ENCODE peak calls at places on chromosomes 11 and 22, in six cellular contexts. One of them, this sample, is unnamed.

GRCh38 chr11:119794141-119794665 is 65.2 kb upstream of the NECTIN1 start:
- DNase-seq in neuronal stem cell: no peak
- DNase-seq in mesendoderm: no peak
- DNase-seq in IMR-90: no peak
- DNase-seq in H9: no peak
- DNase-seq in trophoblast cell: no peak
- DNase-seq in this sample: no peak

GRCh38 chr11:35167451-35167954 is 28.5 kb downstream of the CD44 start:
- DNase-seq in neuronal stem cell: no peak
- DNase-seq in mesendoderm: no peak
- DNase-seq in IMR-90: no peak
- DNase-seq in H9: no peak
- DNase-seq in trophoblast cell: no peak
- DNase-seq in this sample: no peak

GRCh38 chr11:92828576-92828975 is 140.9 kb upstream of the MTNR1B start:
- DNase-seq in neuronal stem cell: peak; percentile 17
- DNase-seq in mesendoderm: peak; percentile 51
- DNase-seq in IMR-90: no peak
- DNase-seq in H9: no peak
- DNase-seq in trophoblast cell: no peak
- DNase-seq in this sample: no peak

GRCh38 chr11:127098684-127099083 is 98.1 kb upstream of the KIRREL3 start:
- DNase-seq in neuronal stem cell: peak; percentile 27
- DNase-seq in mesendoderm: peak; percentile 54
- DNase-seq in IMR-90: no peak
- DNase-seq in H9: peak; percentile 49
- DNase-seq in trophoblast cell: no peak
- DNase-seq in this sample: no peak

GRCh38 chr22:48167238-48167637 is 1404.8 kb downstream of the TBC1D22A start:
- DNase-seq in neuronal stem cell: peak; percentile 36
- DNase-seq in mesendoderm: peak; percentile 22
- DNase-seq in IMR-90: no peak
- DNase-seq in H9: peak; percentile 20
- DNase-seq in trophoblast cell: no peak
- DNase-seq in this sample: no peak

GRCh38 chr11:75786101-75786736 is 17.6 kb downstream of the DGAT2 start:
- DNase-seq in neuronal stem cell: no peak
- DNase-seq in mesendoderm: no peak
- DNase-seq in IMR-90: no peak
- DNase-seq in H9: no peak
- DNase-seq in trophoblast cell: no peak
- DNase-seq in this sample: no peak

GRCh38 chr11:127454856-127455255 is 454.3 kb upstream of the KIRREL3 start:
- DNase-seq in neuronal stem cell: no peak
- DNase-seq in mesendoderm: peak; percentile 23
- DNase-seq in IMR-90: no peak
- DNase-seq in H9: no peak
- DNase-seq in trophoblast cell: no peak
- DNase-seq in this sample: no peak

GRCh38 chr11:73570415-73571114 is 27.3 kb downstream of the FAM168A start:
- DNase-seq in neuronal stem cell: no peak
- DNase-seq in mesendoderm: no peak
- DNase-seq in IMR-90: peak; percentile 72
- DNase-seq in H9: no peak
- DNase-seq in trophoblast cell: no peak
- DNase-seq in this sample: peak; percentile 11

GRCh38 chr22:37274380-37274862 is 7.9 kb upstream of the CYTH4 start:
- DNase-seq in neuronal stem cell: no peak
- DNase-seq in mesendoderm: no peak
- DNase-seq in IMR-90: no peak
- DNase-seq in H9: no peak
- DNase-seq in trophoblast cell: peak; percentile 17
- DNase-seq in this sample: no peak

GRCh38 chr11:94740975-94741707 is 27.0 kb upstream of the AMOTL1 start:
- DNase-seq in neuronal stem cell: peak; percentile 49
- DNase-seq in mesendoderm: peak; percentile 94
- DNase-seq in IMR-90: peak; percentile 69
- DNase-seq in H9: peak; percentile 47
- DNase-seq in trophoblast cell: peak; percentile 72
- DNase-seq in this sample: peak; percentile 77

GRCh38 chr11:106236295-106236694 is 158.8 kb downstream of the AASDHPPT start:
- DNase-seq in neuronal stem cell: no peak
- DNase-seq in mesendoderm: peak; percentile 51
- DNase-seq in IMR-90: no peak
- DNase-seq in H9: no peak
- DNase-seq in trophoblast cell: no peak
- DNase-seq in this sample: no peak

GRCh38 chr11:76669901-76670474 is 559 bp downstream of the LRRC32 start:
- DNase-seq in neuronal stem cell: no peak
- DNase-seq in mesendoderm: no peak
- DNase-seq in IMR-90: peak; percentile 88
- DNase-seq in H9: no peak
- DNase-seq in trophoblast cell: peak; percentile 75
- DNase-seq in this sample: peak; percentile 80

GRCh38 chr11:67302571-67303131 is 679 bp upstream of the SSH3 start:
- DNase-seq in neuronal stem cell: no peak
- DNase-seq in mesendoderm: peak; percentile 80
- DNase-seq in IMR-90: peak; percentile 10
- DNase-seq in H9: peak; percentile 85
- DNase-seq in trophoblast cell: peak; percentile 87
- DNase-seq in this sample: peak; percentile 64

GRCh38 chr11:107577312-107577711 is 11.8 kb upstream of the ALKBH8 start:
- DNase-seq in neuronal stem cell: no peak
- DNase-seq in mesendoderm: no peak
- DNase-seq in IMR-90: no peak
- DNase-seq in H9: no peak
- DNase-seq in trophoblast cell: no peak
- DNase-seq in this sample: no peak

GRCh38 chr11:19380375-19380774 is 139.6 kb upstream of the E2F8 start:
- DNase-seq in neuronal stem cell: no peak
- DNase-seq in mesendoderm: peak; percentile 14
- DNase-seq in IMR-90: peak; percentile 97
- DNase-seq in H9: no peak
- DNase-seq in trophoblast cell: peak; percentile 48
- DNase-seq in this sample: peak; percentile 95

GRCh38 chr11:94813436-94813720 is 45.2 kb downstream of the AMOTL1 start:
- DNase-seq in neuronal stem cell: no peak
- DNase-seq in mesendoderm: peak; percentile 37
- DNase-seq in IMR-90: no peak
- DNase-seq in H9: no peak
- DNase-seq in trophoblast cell: no peak
- DNase-seq in this sample: no peak

GRCh38 chr22:21697866-21698265 is 32.1 kb downstream of the PPIL2 start:
- DNase-seq in neuronal stem cell: no peak
- DNase-seq in mesendoderm: no peak
- DNase-seq in IMR-90: peak; percentile 82
- DNase-seq in H9: no peak
- DNase-seq in trophoblast cell: no peak
- DNase-seq in this sample: peak; percentile 62

GRCh38 chr11:70799386-70799785 is 401.1 kb downstream of the CTTN start:
- DNase-seq in neuronal stem cell: no peak
- DNase-seq in mesendoderm: no peak
- DNase-seq in IMR-90: peak; percentile 63
- DNase-seq in H9: no peak
- DNase-seq in trophoblast cell: no peak
- DNase-seq in this sample: no peak

GRCh38 chr11:12585861-12586260 is 88.4 kb upstream of the TEAD1 start:
- DNase-seq in neuronal stem cell: no peak
- DNase-seq in mesendoderm: no peak
- DNase-seq in IMR-90: no peak
- DNase-seq in H9: no peak
- DNase-seq in trophoblast cell: no peak
- DNase-seq in this sample: no peak

GRCh38 chr22:36055376-36056310 is 27.0 kb upstream of the RBFOX2 start:
- DNase-seq in neuronal stem cell: no peak
- DNase-seq in mesendoderm: no peak
- DNase-seq in IMR-90: peak; percentile 42
- DNase-seq in H9: no peak
- DNase-seq in trophoblast cell: peak; percentile 27
- DNase-seq in this sample: no peak

GRCh38 chr11:1126491-1126926 is 31.2 kb upstream of the MUC5AC start:
- DNase-seq in neuronal stem cell: no peak
- DNase-seq in mesendoderm: no peak
- DNase-seq in IMR-90: no peak
- DNase-seq in H9: peak; percentile 16
- DNase-seq in trophoblast cell: no peak
- DNase-seq in this sample: no peak

GRCh38 chr11:67391304-67392181 is at the start of gene RAD9A:
- DNase-seq in neuronal stem cell: peak; percentile 93
- DNase-seq in mesendoderm: peak; percentile 97
- DNase-seq in IMR-90: peak; percentile 91
- DNase-seq in H9: peak; percentile 96
- DNase-seq in trophoblast cell: peak; percentile 96
- DNase-seq in this sample: peak; percentile 95

GRCh38 chr11:133835258-133836075 is 9.8 kb downstream of the SPATA19 start:
- DNase-seq in neuronal stem cell: peak; percentile 78
- DNase-seq in mesendoderm: peak; percentile 91
- DNase-seq in IMR-90: peak; percentile 4
- DNase-seq in H9: peak; percentile 82
- DNase-seq in trophoblast cell: peak; percentile 68
- DNase-seq in this sample: peak; percentile 8

GRCh38 chr11:76903325-76903724 is 42.6 kb downstream of the ACER3 start:
- DNase-seq in neuronal stem cell: no peak
- DNase-seq in mesendoderm: peak; percentile 93
- DNase-seq in IMR-90: no peak
- DNase-seq in H9: peak; percentile 68
- DNase-seq in trophoblast cell: peak; percentile 65
- DNase-seq in this sample: no peak

GRCh38 chr11:131744847-131745246 is 374.4 kb downstream of the NTM start:
- DNase-seq in neuronal stem cell: no peak
- DNase-seq in mesendoderm: no peak
- DNase-seq in IMR-90: peak; percentile 97
- DNase-seq in H9: no peak
- DNase-seq in trophoblast cell: no peak
- DNase-seq in this sample: peak; percentile 89

GRCh38 chr11:109026891-109027489 is 362.1 kb downstream of the DDX10 start:
- DNase-seq in neuronal stem cell: no peak
- DNase-seq in mesendoderm: no peak
- DNase-seq in IMR-90: peak; percentile 66
- DNase-seq in H9: no peak
- DNase-seq in trophoblast cell: peak; percentile 20
- DNase-seq in this sample: no peak

GRCh38 chr22:30564766-30565118 is 9.7 kb downstream of the GAL3ST1 start:
- DNase-seq in neuronal stem cell: no peak
- DNase-seq in mesendoderm: no peak
- DNase-seq in IMR-90: no peak
- DNase-seq in H9: peak; percentile 52
- DNase-seq in trophoblast cell: no peak
- DNase-seq in this sample: no peak

GRCh38 chr11:67247946-67248550 is 18.2 kb upstream of the GRK2 start:
- DNase-seq in neuronal stem cell: no peak
- DNase-seq in mesendoderm: no peak
- DNase-seq in IMR-90: no peak
- DNase-seq in H9: no peak
- DNase-seq in trophoblast cell: peak; percentile 94
- DNase-seq in this sample: no peak

GRCh38 chr11:127962416-127962815 is 624.9 kb downstream of the ETS1 start:
- DNase-seq in neuronal stem cell: no peak
- DNase-seq in mesendoderm: no peak
- DNase-seq in IMR-90: no peak
- DNase-seq in H9: no peak
- DNase-seq in trophoblast cell: no peak
- DNase-seq in this sample: no peak

GRCh38 chr22:22943521-22944267 is 56.1 kb downstream of the IGLL5 start:
- DNase-seq in neuronal stem cell: no peak
- DNase-seq in mesendoderm: no peak
- DNase-seq in IMR-90: no peak
- DNase-seq in H9: peak; percentile 33
- DNase-seq in trophoblast cell: no peak
- DNase-seq in this sample: no peak

GRCh38 chr22:22210375-22210774 is 34.2 kb upstream of the VPREB1 start:
- DNase-seq in neuronal stem cell: no peak
- DNase-seq in mesendoderm: no peak
- DNase-seq in IMR-90: peak; percentile 85
- DNase-seq in H9: no peak
- DNase-seq in trophoblast cell: no peak
- DNase-seq in this sample: no peak

GRCh38 chr11:28003615-28004014 is 104.3 kb downstream of the KIF18A start:
- DNase-seq in neuronal stem cell: no peak
- DNase-seq in mesendoderm: no peak
- DNase-seq in IMR-90: no peak
- DNase-seq in H9: no peak
- DNase-seq in trophoblast cell: no peak
- DNase-seq in this sample: no peak

GRCh38 chr11:66862559-66863037 is 5.7 kb downstream of the LRFN4 start:
- DNase-seq in neuronal stem cell: no peak
- DNase-seq in mesendoderm: no peak
- DNase-seq in IMR-90: no peak
- DNase-seq in H9: no peak
- DNase-seq in trophoblast cell: no peak
- DNase-seq in this sample: no peak

DNA sequence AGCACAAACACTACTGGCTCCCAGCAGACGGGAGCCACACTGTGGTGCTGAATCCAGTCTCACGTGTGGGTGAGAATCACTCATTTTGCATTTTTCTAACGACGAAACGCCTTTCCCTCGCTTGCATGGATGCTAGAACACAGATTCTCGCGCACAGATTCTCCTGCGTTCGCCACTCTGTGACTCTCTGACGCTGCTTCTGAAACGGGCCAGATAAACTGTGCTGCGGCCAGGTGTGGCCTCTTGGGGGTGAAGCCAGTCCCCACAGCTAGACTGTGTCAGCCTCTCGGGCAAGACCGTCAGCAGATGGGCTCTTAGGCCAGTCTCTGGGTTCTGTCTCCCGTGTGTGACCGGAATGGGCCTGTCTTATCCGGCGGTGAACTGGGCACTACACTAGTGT is 44.6 kb downstream of the TRMU start:
- DNase-seq in neuronal stem cell: no peak
- DNase-seq in mesendoderm: no peak
- DNase-seq in IMR-90: no peak
- DNase-seq in H9: no peak
- DNase-seq in trophoblast cell: no peak
- DNase-seq in this sample: no peak
- H2BK120ac ChIP-seq in neuronal stem cell: no peak overlapping the region
- H2BK120ac ChIP-seq in mesendoderm: no peak overlapping the region
- H2BK120ac ChIP-seq in IMR-90: no peak overlapping the region
- H2BK120ac ChIP-seq in H9: no peak overlapping the region
- H2BK120ac ChIP-seq in trophoblast cell: no peak overlapping the region
- H2BK120ac ChIP-seq in this sample: no peak overlapping the region

GRCh38 chr11:123741159-123741951 is at the start of gene ZNF202:
- DNase-seq in neuronal stem cell: peak; percentile 81
- DNase-seq in mesendoderm: peak; percentile 96
- DNase-seq in IMR-90: peak; percentile 87
- DNase-seq in H9: peak; percentile 91
- DNase-seq in trophoblast cell: peak; percentile 90
- DNase-seq in this sample: peak; percentile 91
- H2BK120ac ChIP-seq in neuronal stem cell: no peak within 1 kb of the TSS
- H2BK120ac ChIP-seq in mesendoderm: peak within 1 kb of the TSS; percentile 10
- H2BK120ac ChIP-seq in IMR-90: no peak within 1 kb of the TSS
- H2BK120ac ChIP-seq in H9: no peak within 1 kb of the TSS
- H2BK120ac ChIP-seq in trophoblast cell: peak within 1 kb of the TSS; percentile 84
- H2BK120ac ChIP-seq in this sample: peak within 1 kb of the TSS; percentile 55

GRCh38 chr22:44288951-44289350 is 23.8 kb downstream of the SHISAL1 start:
- DNase-seq in neuronal stem cell: no peak
- DNase-seq in mesendoderm: no peak
- DNase-seq in IMR-90: no peak
- DNase-seq in H9: no peak
- DNase-seq in trophoblast cell: no peak
- DNase-seq in this sample: no peak
- H2BK120ac ChIP-seq in neuronal stem cell: no peak overlapping the region
- H2BK120ac ChIP-seq in mesendoderm: no peak overlapping the region
- H2BK120ac ChIP-seq in IMR-90: no peak overlapping the region
- H2BK120ac ChIP-seq in H9: no peak overlapping the region
- H2BK120ac ChIP-seq in trophoblast cell: no peak overlapping the region
- H2BK120ac ChIP-seq in this sample: no peak overlapping the region

GRCh38 chr11:117199061-117199915 is at the start of gene TAGLN:
- DNase-seq in neuronal stem cell: peak; percentile 64
- DNase-seq in mesendoderm: peak; percentile 99
- DNase-seq in IMR-90: peak; percentile 94
- DNase-seq in H9: peak; percentile 89
- DNase-seq in trophoblast cell: peak; percentile 54
- DNase-seq in this sample: peak; percentile 85
- H2BK120ac ChIP-seq in neuronal stem cell: no peak within 1 kb of the TSS
- H2BK120ac ChIP-seq in mesendoderm: peak within 1 kb of the TSS; percentile 23
- H2BK120ac ChIP-seq in IMR-90: peak within 1 kb of the TSS; percentile 100
- H2BK120ac ChIP-seq in H9: no peak within 1 kb of the TSS
- H2BK120ac ChIP-seq in trophoblast cell: peak within 1 kb of the TSS; percentile 88
- H2BK120ac ChIP-seq in this sample: peak within 1 kb of the TSS; percentile 64